ENCODE peak calls at places on chromosome 15, in eight cellular contexts. B is neural crest cell; N is left ventricle myocardium superior; D is T-helper 1 cell; R is stomach; U is pons; I is T follicular helper cell; T is naive thymus-derived CD8-positive, alpha-beta T cell. Y is an unnamed sample.

GRCh38 chr15:65082303-65082958 is 5.9 kb downstream of the KBTBD13 start:
- DNase-seq in B (no peak), N (no peak), D (no peak), R (no peak), U (no peak), I (no peak), T (no peak), Y (no peak)

GRCh38 chr15:99239545-99240198 is 9.7 kb downstream of the TTC23 start:
- DNase-seq in B (no peak), N (no peak), D (no peak), R (no peak), U (no peak), I (no peak), T (no peak), Y (peak)

GRCh38 chr15:42012937-42013482 is 7.8 kb downstream of the PLA2G4E start:
- DNase-seq in B (no peak), N (no peak), D (no peak), R (no peak), U (no peak), I (no peak), T (no peak), Y (no peak)

GRCh38 chr15:57947781-57948180 is 117.7 kb downstream of the ALDH1A2 start:
- DNase-seq in B (no peak), N (peak), D (no peak), R (no peak), U (no peak), I (no peak), T (no peak), Y (no peak)

GRCh38 chr15:66617137-66618090 is 51.6 kb upstream of the LCTL start:
- DNase-seq in B (no peak), N (peak), D (no peak), R (peak), U (peak), I (no peak), T (no peak), Y (no peak)

GRCh38 chr15:82111918-82112317 is 66.1 kb upstream of the MEX3B start:
- DNase-seq in B (no peak), N (no peak), D (no peak), R (no peak), U (no peak), I (no peak), T (no peak), Y (no peak)

GRCh38 chr15:79901958-79902357 is 5.1 kb upstream of the MTHFS start:
- DNase-seq in B (no peak), N (no peak), D (no peak), R (no peak), U (peak), I (no peak), T (no peak), Y (no peak)

GRCh38 chr15:66472176-66472999 is 25.2 kb downstream of the SNAPC5 start:
- DNase-seq in B (no peak), N (no peak), D (peak), R (no peak), U (no peak), I (peak), T (peak), Y (peak)

GRCh38 chr15:60905587-60905986 is 323.5 kb downstream of the RORA start:
- DNase-seq in B (no peak), N (no peak), D (peak), R (no peak), U (no peak), I (peak), T (peak), Y (no peak)

GRCh38 chr15:48858401-48858800 is 19.5 kb upstream of the EID1 start:
- DNase-seq in B (no peak), N (no peak), D (no peak), R (no peak), U (no peak), I (no peak), T (no peak), Y (no peak)

GRCh38 chr15:74281147-74282133 is 45.3 kb downstream of the CCDC33 start:
- DNase-seq in B (no peak), N (peak), D (no peak), R (no peak), U (no peak), I (no peak), T (no peak), Y (no peak)

GRCh38 chr15:90037961-90038633 is 37.0 kb downstream of the ZNF710 start:
- DNase-seq in B (no peak), N (no peak), D (no peak), R (no peak), U (peak), I (no peak), T (no peak), Y (peak)